ENCODE peak calls at places on chromosomes 16 and 17, in five cellular contexts. One of them, this sample, is unnamed.

GRCh38 chr17:50183439-50184001 is 17.7 kb downstream of the SGCA start:
- DNase-seq in hepatic stellate cell: no peak
- DNase-seq in T-cell: no peak
- DNase-seq in DMS153: no peak
- DNase-seq in ascending aorta: no peak
- DNase-seq in this sample: no peak

GRCh38 chr17:75723201-75723930 is 2.1 kb downstream of the ITGB4 start:
- DNase-seq in hepatic stellate cell: no peak
- DNase-seq in T-cell: no peak
- DNase-seq in DMS153: peak; percentile 46
- DNase-seq in ascending aorta: no peak
- DNase-seq in this sample: no peak

GRCh38 chr16:16045311-16045710 is 95.9 kb downstream of the ABCC1 start:
- DNase-seq in hepatic stellate cell: no peak
- DNase-seq in T-cell: no peak
- DNase-seq in DMS153: no peak
- DNase-seq in ascending aorta: no peak
- DNase-seq in this sample: peak; percentile 24

GRCh38 chr16:84086357-84086756 is 30.4 kb downstream of the MBTPS1 start:
- DNase-seq in hepatic stellate cell: no peak
- DNase-seq in T-cell: no peak
- DNase-seq in DMS153: no peak
- DNase-seq in ascending aorta: no peak
- DNase-seq in this sample: no peak

GRCh38 chr16:5455110-5455509 is 357.5 kb upstream of the EEF2KMT start:
- DNase-seq in hepatic stellate cell: no peak
- DNase-seq in T-cell: no peak
- DNase-seq in DMS153: no peak
- DNase-seq in ascending aorta: no peak
- DNase-seq in this sample: no peak

GRCh38 chr17:75182319-75182568 is 515 bp downstream of the SUMO2 start:
- DNase-seq in hepatic stellate cell: no peak
- DNase-seq in T-cell: no peak
- DNase-seq in DMS153: no peak
- DNase-seq in ascending aorta: no peak
- DNase-seq in this sample: no peak

GRCh38 chr16:70689035-70689969 is 3.4 kb upstream of the MTSS2 start:
- DNase-seq in hepatic stellate cell: no peak
- DNase-seq in T-cell: no peak
- DNase-seq in DMS153: peak; percentile 25
- DNase-seq in ascending aorta: no peak
- DNase-seq in this sample: no peak

GRCh38 chr16:86496929-86497381 is 13.4 kb upstream of the FOXF1 start:
- DNase-seq in hepatic stellate cell: no peak
- DNase-seq in T-cell: no peak
- DNase-seq in DMS153: no peak
- DNase-seq in ascending aorta: no peak
- DNase-seq in this sample: no peak

GRCh38 chr17:7323731-7324437 is 5.3 kb downstream of the NEURL4 start:
- DNase-seq in hepatic stellate cell: peak; percentile 73
- DNase-seq in T-cell: peak; percentile 52
- DNase-seq in DMS153: no peak
- DNase-seq in ascending aorta: no peak
- DNase-seq in this sample: no peak

GRCh38 chr17:77830816-77831490 is 127.5 kb upstream of the TNRC6C start:
- DNase-seq in hepatic stellate cell: no peak
- DNase-seq in T-cell: no peak
- DNase-seq in DMS153: no peak
- DNase-seq in ascending aorta: no peak
- DNase-seq in this sample: no peak

GRCh38 chr17:49365667-49366066 is 3.6 kb upstream of the ZNF652 start:
- DNase-seq in hepatic stellate cell: peak; percentile 24
- DNase-seq in T-cell: peak; percentile 39
- DNase-seq in DMS153: peak; percentile 3
- DNase-seq in ascending aorta: no peak
- DNase-seq in this sample: peak; percentile 12

GRCh38 chr16:84810518-84811273 is 9.1 kb upstream of the CRISPLD2 start:
- DNase-seq in hepatic stellate cell: no peak
- DNase-seq in T-cell: no peak
- DNase-seq in DMS153: no peak
- DNase-seq in ascending aorta: no peak
- DNase-seq in this sample: peak; percentile 97

GRCh38 chr17:65589321-65589720 is 27.9 kb upstream of the AXIN2 start:
- DNase-seq in hepatic stellate cell: no peak
- DNase-seq in T-cell: no peak
- DNase-seq in DMS153: no peak
- DNase-seq in ascending aorta: no peak
- DNase-seq in this sample: peak; percentile 18

GRCh38 chr17:82062984-82063368 is 2.6 kb downstream of the DUS1L start:
- DNase-seq in hepatic stellate cell: no peak
- DNase-seq in T-cell: no peak
- DNase-seq in DMS153: no peak
- DNase-seq in ascending aorta: no peak
- DNase-seq in this sample: no peak

This sample was measured in iris pigment epithelial cell.